ENCODE peak calls at places on chromosomes 11 and 22, in four cellular contexts. F is osteoblast, L is H9, H is fibroblast of lung. D is an unnamed sample.

GRCh38 chr11:126703661-126704060 is 296.9 kb downstream of the KIRREL3 start:
- DNase-seq in F (no peak), H (no peak), L (no peak), D (peak; percentile 12)

GRCh38 chr22:49023161-49023878 is 804.4 kb downstream of the BRD1 start:
- DNase-seq in L (no peak), H (no peak), F (peak; percentile 81), D (no peak)

GRCh38 chr11:68753300-68753699 is 2.0 kb upstream of the TESMIN start:
- DNase-seq in F (no peak), H (no peak), L (no peak), D (no peak)

GRCh38 chr11:76838422-76839068 is 22.2 kb upstream of the ACER3 start:
- DNase-seq in L (peak; percentile 86), H (peak; percentile 31), F (no peak), D (no peak)

GRCh38 chr11:117513666-117514065 is 186.0 kb downstream of the CEP164 start:
- DNase-seq in H (no peak), L (no peak), F (no peak), D (no peak)

GRCh38 chr22:37501610-37502341 is 15.6 kb upstream of the MFNG start:
- DNase-seq in F (peak; percentile 99), L (no peak), H (peak; percentile 92), D (peak; percentile 86)

GRCh38 chr11:134663506-134664313 is 251.7 kb upstream of the B3GAT1 start:
- DNase-seq in H (no peak), L (no peak), F (peak; percentile 67), D (no peak)

GRCh38 chr11:120224386-120224785 is 13.6 kb downstream of the OAF start:
- DNase-seq in F (no peak), L (no peak), H (no peak), D (no peak)

GRCh38 chr11:11332141-11332710 is 20.8 kb downstream of the CSNK2A3 start:
- DNase-seq in L (peak; percentile 39), H (no peak), F (no peak), D (no peak)

GRCh38 chr11:93192163-93192562 is 5.6 kb downstream of the SLC36A4 start:
- DNase-seq in H (no peak), F (no peak), L (peak; percentile 46), D (no peak)

GRCh38 chr11:59841514-59841913 is 3.8 kb downstream of the CBLIF start:
- DNase-seq in F (no peak), L (no peak), H (no peak), D (no peak)

GRCh38 chr11:70542811-70543210 is 144.5 kb downstream of the CTTN start:
- DNase-seq in H (no peak), F (peak; percentile 79), L (no peak), D (no peak)

GRCh38 chr11:133840479-133840941 is 4.8 kb downstream of the SPATA19 start:
- DNase-seq in L (no peak), F (no peak), H (no peak), D (no peak)

GRCh38 chr11:118834428-118835028 is 43.6 kb upstream of the DDX6 start:
- DNase-seq in L (no peak), F (peak; percentile 76), H (peak; percentile 11), D (no peak)

GRCh38 chr11:117851852-117852251 is 24.6 kb downstream of the FXYD6 start:
- DNase-seq in L (peak; percentile 14), H (no peak), F (peak; percentile 32), D (peak; percentile 16)

GRCh38 chr11:15636520-15637065 is 521.9 kb downstream of the INSC start:
- DNase-seq in H (no peak), F (no peak), L (no peak), D (no peak)

GRCh38 chr22:47292546-47293320 is 530.3 kb downstream of the TBC1D22A start:
- DNase-seq in F (peak; percentile 63), H (peak; percentile 92), L (no peak), D (no peak)

GRCh38 chr22:50544078-50544745 is 1.5 kb upstream of the KLHDC7B start:
- DNase-seq in F (peak; percentile 98), L (peak; percentile 89), H (peak; percentile 64), D (peak; percentile 36)

GRCh38 chr11:100801225-100801999 is 114.3 kb downstream of the ARHGAP42 start:
- DNase-seq in L (no peak), H (no peak), F (no peak), D (no peak)

GRCh38 chr22:16562711-16563554 is 29.7 kb downstream of the CCT8L2 start:
- DNase-seq in F (no peak), H (no peak), L (no peak), D (no peak)

GRCh38 chr22:19974935-19975706 is 33.5 kb upstream of the TXNRD2 start:
- DNase-seq in H (no peak), L (peak; percentile 46), F (no peak), D (no peak)

GRCh38 chr11:3836903-3837302 is 3.9 kb downstream of the RHOG start:
- DNase-seq in H (no peak), F (peak; percentile 67), L (no peak), D (no peak)

GRCh38 chr11:102111011-102111786 is 952 bp downstream of the YAP1 start:
- DNase-seq in F (peak; percentile 94), H (peak; percentile 88), L (peak; percentile 91), D (peak; percentile 72)

GRCh38 chr11:34449013-34449412 is 10.3 kb downstream of the CAT start:
- DNase-seq in L (no peak), F (no peak), H (no peak), D (no peak)

GRCh38 chr11:34446389-34446788 is 7.7 kb downstream of the CAT start:
- DNase-seq in H (no peak), F (no peak), L (no peak), D (no peak)

GRCh38 chr11:34447044-34447443 is 8.3 kb downstream of the CAT start:
- DNase-seq in L (no peak), H (no peak), F (no peak), D (no peak)

GRCh38 chr11:34451053-34451452 is 12.3 kb downstream of the CAT start:
- DNase-seq in L (no peak), H (no peak), F (no peak), D (no peak)

DNA sequence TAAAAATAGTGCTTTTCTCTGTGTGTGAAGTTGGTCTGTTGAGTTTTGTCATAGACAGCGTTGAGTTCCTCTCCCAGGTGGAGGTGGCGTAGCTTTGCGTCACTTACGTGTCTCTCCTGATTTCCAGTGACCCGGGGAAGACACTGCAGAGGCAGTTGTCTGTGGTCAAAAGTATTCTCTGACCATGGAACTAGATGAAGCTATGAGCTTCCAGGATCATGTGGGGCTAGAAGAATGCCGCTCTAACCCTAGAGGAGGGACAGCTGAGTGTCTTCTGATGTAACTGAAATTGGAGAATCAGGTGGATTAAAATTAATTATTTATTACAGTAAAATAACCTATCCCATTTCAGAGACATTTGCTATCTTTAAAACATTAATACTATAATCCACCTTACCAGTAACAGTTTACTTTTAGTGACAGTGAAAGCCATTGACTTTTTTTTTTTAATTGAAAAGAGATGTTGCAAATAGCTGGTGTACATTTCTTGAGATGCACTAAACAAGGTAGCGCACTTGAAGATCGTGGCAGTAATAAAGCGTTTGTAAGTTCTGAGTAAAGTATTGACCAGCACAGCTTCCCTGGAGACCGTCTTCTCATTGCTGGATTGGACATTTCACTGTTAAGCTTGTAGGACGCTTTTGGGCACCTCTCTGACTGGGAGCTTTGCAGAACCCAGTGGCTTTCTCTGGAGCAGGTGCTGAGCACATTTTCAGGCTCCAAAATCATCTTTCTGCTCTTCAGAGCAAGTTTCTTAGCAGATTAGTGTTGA is 9.7 kb downstream of the CAT start:
- DNase-seq in L (no peak), F (no peak), H (no peak), D (no peak)
- H3K4me2 ChIP-seq in L (no peak overlapping the region), F (no peak overlapping the region), H (no peak overlapping the region), D (peak overlapping the region; percentile 7)

GRCh38 chr11:111542606-111543275 is 2.2 kb downstream of the LAYN start:
- DNase-seq in L (no peak), H (no peak), F (no peak), D (no peak)
- H3K4me2 ChIP-seq in L (no peak overlapping the region), H (peak overlapping the region; percentile 98), F (peak overlapping the region; percentile 90), D (peak overlapping the region; percentile 88)

DNA sequence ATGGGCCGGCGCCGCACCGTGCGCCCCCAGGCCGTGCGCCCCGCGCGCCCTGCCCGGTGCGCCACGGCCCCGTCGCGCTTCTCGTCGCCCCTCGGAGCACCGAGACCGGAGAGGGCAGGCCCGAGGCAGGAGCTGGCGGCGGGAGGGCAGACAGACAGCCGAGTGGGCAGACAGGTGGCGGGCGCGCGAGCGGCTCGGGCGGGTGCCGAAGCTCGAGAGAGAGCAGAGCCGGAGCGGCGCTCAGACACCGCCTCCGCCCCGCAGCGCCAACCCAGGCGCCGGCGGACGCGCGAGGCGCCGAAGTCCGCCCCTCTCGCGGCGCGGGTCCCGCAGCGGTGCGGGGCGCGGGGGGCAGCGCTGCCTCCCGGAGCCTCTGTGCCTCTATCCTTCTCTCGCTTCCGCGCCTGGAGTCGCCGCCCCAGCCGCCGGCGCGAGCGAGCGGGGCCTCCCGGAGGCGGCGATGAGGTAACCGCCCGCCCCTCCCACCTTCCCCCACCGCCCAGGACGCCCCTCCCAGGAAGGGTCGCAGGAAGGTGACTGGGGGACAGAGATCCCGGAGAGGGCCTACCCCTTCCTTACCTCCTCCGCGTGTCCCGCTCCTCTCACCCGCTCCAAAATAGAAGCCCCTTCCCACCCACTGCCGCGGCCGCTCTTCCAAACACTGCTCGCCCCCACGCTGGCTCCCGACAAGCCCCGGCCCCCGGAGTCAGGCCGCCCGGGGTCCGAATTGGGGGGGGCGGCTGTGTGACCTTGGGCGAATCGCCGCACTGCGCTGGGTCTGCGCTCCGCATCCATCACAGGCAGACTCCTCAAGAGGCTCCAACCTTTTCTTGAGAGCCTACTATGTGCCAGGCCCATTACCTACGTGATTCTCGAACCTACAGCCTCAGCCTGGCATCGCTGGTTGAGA is at the start of gene RASL10A:
- DNase-seq in F (peak; percentile 90), L (no peak), H (no peak), D (no peak)
- H3K4me2 ChIP-seq in F (no peak within 1 kb of the TSS), L (peak within 1 kb of the TSS; percentile 34), H (no peak within 1 kb of the TSS), D (peak within 1 kb of the TSS; percentile 75)

GRCh38 chr11:9600651-9601040 is 27.2 kb downstream of the WEE1 start:
- DNase-seq in L (no peak), F (peak; percentile 55), H (no peak), D (peak; percentile 42)
- H3K4me2 ChIP-seq in L (no peak overlapping the region), F (no peak overlapping the region), H (peak overlapping the region; percentile 20), D (peak overlapping the region; percentile 58)

DNA sequence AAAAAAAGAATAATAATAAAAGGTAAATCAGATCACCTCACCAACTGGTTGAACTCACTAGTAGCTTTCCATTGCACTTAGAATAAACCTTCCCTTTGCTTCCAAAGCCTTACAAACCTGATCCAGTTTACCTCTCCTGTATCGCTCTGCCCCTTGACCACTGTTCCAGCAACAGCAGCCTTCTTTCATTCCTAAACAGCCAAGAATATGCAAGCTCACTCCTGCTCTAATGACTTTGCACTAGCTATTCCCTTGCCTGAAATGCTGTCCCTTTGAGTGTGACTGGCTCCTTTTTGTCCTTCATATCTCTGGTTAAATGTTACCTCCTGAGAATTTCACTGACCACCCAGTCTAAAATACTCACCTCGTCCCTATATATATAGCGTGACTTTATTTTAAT is 9.6 kb upstream of the PIK3C2A start:
- DNase-seq in H (no peak), L (no peak), F (no peak), D (no peak)
- H3K4me2 ChIP-seq in H (no peak overlapping the region), L (no peak overlapping the region), F (no peak overlapping the region), D (no peak overlapping the region)

GRCh38 chr11:35391922-35392813 is 27.2 kb downstream of the SLC1A2 start:
- DNase-seq in F (peak; percentile 69), L (peak; percentile 87), H (peak; percentile 82), D (peak; percentile 38)
- H3K4me2 ChIP-seq in F (peak overlapping the region; percentile 60), L (no peak overlapping the region), H (no peak overlapping the region), D (peak overlapping the region; percentile 35)

GRCh38 chr11:20061766-20062165 is 98.5 kb downstream of the DBX1 start:
- DNase-seq in L (no peak), F (no peak), H (no peak), D (no peak)
- H3K4me2 ChIP-seq in L (no peak overlapping the region), F (no peak overlapping the region), H (no peak overlapping the region), D (no peak overlapping the region)